ENCODE peak calls at places on chromosomes 5 and 9, in eight cellular contexts. S is K562, D is HepG2, J is GM23338, B is HCT116, I is upper lobe of left lung, M is GM12878, E is Panc1. Y is an unnamed sample.

GRCh38 chr5:138536215-138536614 is 6.8 kb downstream of the ETF1 start:
- ATAC-seq in M (no peak), E (no peak), D (no peak), I (no peak), B (no peak), S (no peak), J (no peak), Y (no peak)

GRCh38 chr9:708556-709432 is 132.7 kb upstream of the DMRT1 start:
- ATAC-seq in D (peak; percentile 59), S (no peak), B (no peak), E (no peak), I (no peak), M (no peak), J (no peak), Y (no peak)

GRCh38 chr5:66222455-66222854 is 78.4 kb downstream of the SREK1 start:
- ATAC-seq in S (peak; percentile 65), J (peak; percentile 73), E (no peak), I (no peak), M (peak; percentile 94), B (no peak), D (peak; percentile 61), Y (no peak)

GRCh38 chr9:4196886-4197285 is 103.0 kb downstream of the GLIS3 start:
- ATAC-seq in M (no peak), S (no peak), E (no peak), I (no peak), J (no peak), B (no peak), D (no peak), Y (no peak)

GRCh38 chr5:168404366-168404765 is 81.9 kb upstream of the RARS1 start:
- ATAC-seq in J (peak; percentile 15), E (no peak), I (no peak), D (no peak), S (no peak), B (no peak), M (no peak), Y (no peak)

GRCh38 chr5:122259995-122260394 is 52.0 kb upstream of the SNCAIP start:
- ATAC-seq in I (no peak), M (no peak), B (no peak), E (peak; percentile 34), S (no peak), J (peak; percentile 44), D (no peak), Y (peak; percentile 60)

GRCh38 chr5:68447530-68447929 is 232.0 kb downstream of the PIK3R1 start:
- ATAC-seq in D (no peak), M (peak; percentile 52), E (no peak), S (no peak), J (no peak), B (no peak), I (no peak), Y (no peak)

GRCh38 chr9:127567119-127567897 is 44.8 kb upstream of the STXBP1 start:
- ATAC-seq in J (peak; percentile 10), D (peak; percentile 33), I (peak; percentile 85), B (peak; percentile 60), M (no peak), E (peak; percentile 57), S (peak; percentile 85), Y (peak; percentile 41)

GRCh38 chr9:37429441-37430285 is 7.2 kb downstream of the GRHPR start:
- ATAC-seq in J (no peak), B (no peak), S (no peak), D (peak; percentile 9), I (no peak), E (no peak), M (no peak), Y (no peak)

GRCh38 chr5:78912085-78912771 is 72.9 kb downstream of the ARSB start:
- ATAC-seq in B (no peak), S (no peak), M (peak; percentile 67), J (no peak), I (no peak), E (no peak), D (no peak), Y (no peak)

GRCh38 chr5:102893942-102894341 is 138.8 kb downstream of the PAM start:
- ATAC-seq in B (no peak), S (no peak), J (peak; percentile 79), M (no peak), I (no peak), E (no peak), D (no peak), Y (no peak)

GRCh38 chr5:93163010-93163663 is 417.9 kb downstream of the NR2F1-AS1 start:
- ATAC-seq in E (peak; percentile 76), B (peak; percentile 72), J (no peak), D (no peak), I (no peak), M (no peak), S (no peak), Y (no peak)

GRCh38 chr9:84874583-84874982 is 205.1 kb downstream of the NTRK2 start:
- ATAC-seq in J (no peak), I (no peak), M (peak; percentile 25), S (no peak), D (no peak), B (no peak), E (no peak), Y (peak; percentile 36)

GRCh38 chr5:158200624-158201023 is 341.7 kb upstream of the CLINT1 start:
- ATAC-seq in J (no peak), S (no peak), D (no peak), I (no peak), B (no peak), E (no peak), M (no peak), Y (no peak)

GRCh38 chr9:121399883-121400607 is 30.0 kb upstream of the STOM start:
- ATAC-seq in E (peak; percentile 72), I (peak; percentile 61), B (peak; percentile 84), J (peak; percentile 66), S (peak; percentile 79), D (peak; percentile 35), M (peak; percentile 80), Y (peak; percentile 60)

GRCh38 chr5:149063017-149063687 is at the start of gene SH3TC2:
- ATAC-seq in S (peak; percentile 75), D (peak; percentile 99), M (no peak), E (peak; percentile 80), B (peak; percentile 88), J (peak; percentile 99), I (peak; percentile 48), Y (peak; percentile 54)

GRCh38 chr5:17196686-17197085 is 20.7 kb upstream of the BASP1 start:
- ATAC-seq in M (no peak), D (no peak), E (no peak), B (no peak), J (no peak), I (no peak), S (no peak), Y (no peak)

GRCh38 chr9:101478906-101479305 is 43.3 kb upstream of the ALDOB start:
- ATAC-seq in J (no peak), I (no peak), D (no peak), E (no peak), S (peak; percentile 12), B (no peak), M (no peak), Y (no peak)

GRCh38 chr9:91259162-91259561 is 102.6 kb downstream of the AUH start:
- ATAC-seq in S (no peak), D (no peak), B (no peak), M (no peak), E (no peak), J (no peak), I (no peak), Y (no peak)

GRCh38 chr9:6962164-6962563 is 204.4 kb downstream of the KDM4C start:
- ATAC-seq in J (no peak), I (no peak), M (no peak), E (no peak), D (no peak), S (no peak), B (no peak), Y (no peak)

GRCh38 chr9:69834056-69834455 is 13.4 kb downstream of the CFAP95 start:
- ATAC-seq in M (no peak), E (no peak), I (no peak), B (no peak), D (no peak), J (no peak), S (no peak), Y (no peak)

GRCh38 chr5:68644971-68645370 is 429.4 kb downstream of the PIK3R1 start:
- ATAC-seq in S (no peak), D (no peak), J (no peak), B (no peak), E (no peak), I (no peak), M (peak; percentile 97), Y (no peak)

DNA sequence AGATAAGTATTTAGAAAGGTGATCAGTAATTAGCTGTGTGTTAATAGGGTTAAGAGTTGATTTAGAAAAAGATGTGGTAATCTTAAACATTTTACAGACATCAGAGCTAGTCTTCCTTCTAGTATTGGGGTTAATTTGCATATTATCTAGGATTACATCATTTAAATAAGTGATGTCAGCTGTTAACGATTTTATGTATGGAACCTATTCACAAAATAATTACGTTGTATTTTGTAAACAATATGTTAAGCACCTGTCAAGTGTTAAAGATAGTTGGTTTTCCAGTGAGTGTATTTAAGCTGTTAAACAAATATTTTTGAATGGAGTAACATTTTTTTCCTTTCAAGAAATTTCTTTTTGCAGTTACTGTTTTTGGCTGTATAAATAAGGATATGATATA is 2.2 kb downstream of the DCP2 start:
- ATAC-seq in J (no peak), E (no peak), M (no peak), S (no peak), D (no peak), B (no peak), I (no peak), Y (no peak)
- H3K4me3 ChIP-seq in J (peak overlapping the region; percentile 90), E (peak overlapping the region; percentile 93), M (peak overlapping the region; percentile 97), S (peak overlapping the region; percentile 64), D (peak overlapping the region; percentile 87), B (no peak overlapping the region), I (no peak overlapping the region), Y (no peak overlapping the region)

GRCh38 chr5:140113699-140114263 is at the start of gene PURA:
- ATAC-seq in I (peak; percentile 92), E (peak; percentile 89), D (peak; percentile 89), M (peak; percentile 85), S (peak; percentile 82), J (peak; percentile 74), B (peak; percentile 98), Y (peak; percentile 93)
- TF ChIP-seq POLR2AphosphoS5 in I (peak; percentile 84), E (peak; percentile 79), D (peak; percentile 73), M (peak; percentile 66), S (peak; percentile 86), J (peak; percentile 59), B (peak; percentile 83), Y (peak; percentile 58)

GRCh38 chr9:107732781-107733529 is 243.4 kb upstream of the KLF4 start:
- ATAC-seq in S (no peak), E (peak; percentile 70), B (no peak), D (no peak), M (peak; percentile 30), I (no peak), J (no peak), Y (peak; percentile 87)
- H3K4me3 ChIP-seq in S (no peak overlapping the region), E (peak overlapping the region; percentile 33), B (no peak overlapping the region), D (no peak overlapping the region), M (no peak overlapping the region), I (no peak overlapping the region), J (no peak overlapping the region), Y (peak overlapping the region; percentile 11)

DNA sequence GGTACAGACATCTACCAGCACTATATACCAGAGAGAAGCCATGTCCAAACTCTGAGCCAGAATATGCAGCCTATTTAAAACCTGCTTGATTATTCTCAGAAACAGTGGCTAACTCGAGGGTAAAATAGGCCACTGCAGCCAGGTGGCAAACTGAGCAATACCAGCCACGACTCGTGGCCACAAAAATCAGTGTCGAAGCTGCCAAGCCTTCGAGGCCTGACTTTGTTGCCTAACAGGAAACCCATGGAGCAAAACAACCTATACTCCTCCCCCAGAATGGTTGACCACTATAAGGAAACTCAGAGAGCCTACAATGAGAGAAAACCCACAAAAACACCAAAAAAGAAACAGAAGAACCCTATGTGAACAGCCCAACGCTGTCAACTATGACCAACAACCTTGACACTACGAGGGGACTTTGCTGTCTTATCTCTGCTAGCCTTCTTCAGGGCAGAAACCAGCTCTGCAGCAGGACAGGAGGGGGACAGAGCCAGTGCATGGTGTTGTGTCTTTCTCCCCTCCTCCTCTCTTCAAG is 133.8 kb downstream of the TMEM174 start:
- ATAC-seq in J (no peak), D (no peak), B (no peak), S (no peak), M (no peak), E (no peak), I (no peak), Y (no peak)
- TF ChIP-seq POLR2AphosphoS5 in J (no peak), D (no peak), B (no peak), S (no peak), M (no peak), E (no peak), I (no peak), Y (no peak)

Y was measured in gastroesophageal sphincter.